ENCODE peak calls at places on chromosomes 13 and 19, in nine cellular contexts. One of them, this sample, is unnamed.

GRCh38 chr19:2426661-2427322 is 594 bp downstream of the TIMM13 start:
- DNase-seq in GM23338: peak
- DNase-seq in thoracic aorta: no peak
- DNase-seq in SJCRH30: peak
- DNase-seq in cardiac muscle cell: peak
- DNase-seq in breast epithelium: no peak
- DNase-seq in heart right ventricle: peak
- DNase-seq in PC-3: peak
- DNase-seq in Peyer's patch: peak
- DNase-seq in this sample: no peak

GRCh38 chr19:44625531-44626066 is 12.2 kb downstream of the IGSF23 start:
- DNase-seq in GM23338: no peak
- DNase-seq in breast epithelium: no peak
- DNase-seq in cardiac muscle cell: no peak
- DNase-seq in Peyer's patch: no peak
- DNase-seq in thoracic aorta: no peak
- DNase-seq in heart right ventricle: no peak
- DNase-seq in SJCRH30: peak
- DNase-seq in PC-3: peak
- DNase-seq in this sample: no peak

GRCh38 chr13:41137241-41137640 is 4.6 kb upstream of the KBTBD6 start:
- DNase-seq in PC-3: peak
- DNase-seq in GM23338: no peak
- DNase-seq in SJCRH30: no peak
- DNase-seq in heart right ventricle: no peak
- DNase-seq in cardiac muscle cell: no peak
- DNase-seq in thoracic aorta: no peak
- DNase-seq in breast epithelium: no peak
- DNase-seq in Peyer's patch: no peak
- DNase-seq in this sample: no peak

GRCh38 chr13:30074955-30075614 is 224.7 kb upstream of the UBL3 start:
- DNase-seq in heart right ventricle: no peak
- DNase-seq in GM23338: no peak
- DNase-seq in cardiac muscle cell: no peak
- DNase-seq in PC-3: no peak
- DNase-seq in breast epithelium: no peak
- DNase-seq in thoracic aorta: no peak
- DNase-seq in Peyer's patch: no peak
- DNase-seq in SJCRH30: no peak
- DNase-seq in this sample: no peak

GRCh38 chr19:12773571-12773970 is 1.8 kb downstream of the HOOK2 start:
- DNase-seq in SJCRH30: peak
- DNase-seq in breast epithelium: no peak
- DNase-seq in Peyer's patch: no peak
- DNase-seq in PC-3: peak
- DNase-seq in thoracic aorta: no peak
- DNase-seq in heart right ventricle: no peak
- DNase-seq in cardiac muscle cell: no peak
- DNase-seq in GM23338: no peak
- DNase-seq in this sample: no peak

GRCh38 chr19:50857366-50857765 is 2.7 kb downstream of the KLK3 start:
- DNase-seq in Peyer's patch: no peak
- DNase-seq in heart right ventricle: no peak
- DNase-seq in PC-3: no peak
- DNase-seq in breast epithelium: no peak
- DNase-seq in cardiac muscle cell: no peak
- DNase-seq in SJCRH30: no peak
- DNase-seq in thoracic aorta: no peak
- DNase-seq in GM23338: no peak
- DNase-seq in this sample: no peak

GRCh38 chr19:10760268-10760944 is 42.5 kb downstream of the DNM2 start:
- DNase-seq in heart right ventricle: no peak
- DNase-seq in breast epithelium: no peak
- DNase-seq in PC-3: peak
- DNase-seq in Peyer's patch: peak
- DNase-seq in GM23338: no peak
- DNase-seq in SJCRH30: no peak
- DNase-seq in thoracic aorta: no peak
- DNase-seq in cardiac muscle cell: peak
- DNase-seq in this sample: no peak

GRCh38 chr13:68940049-68940448 is 1167.6 kb upstream of the ATXN8OS start:
- DNase-seq in PC-3: no peak
- DNase-seq in SJCRH30: no peak
- DNase-seq in breast epithelium: no peak
- DNase-seq in thoracic aorta: no peak
- DNase-seq in heart right ventricle: no peak
- DNase-seq in cardiac muscle cell: peak
- DNase-seq in GM23338: peak
- DNase-seq in Peyer's patch: no peak
- DNase-seq in this sample: no peak

GRCh38 chr19:52635786-52636570 is 2.2 kb downstream of the ZNF83 start:
- DNase-seq in GM23338: no peak
- DNase-seq in heart right ventricle: no peak
- DNase-seq in thoracic aorta: no peak
- DNase-seq in breast epithelium: no peak
- DNase-seq in SJCRH30: no peak
- DNase-seq in Peyer's patch: no peak
- DNase-seq in PC-3: no peak
- DNase-seq in cardiac muscle cell: no peak
- DNase-seq in this sample: no peak

GRCh38 chr13:106401081-106401480 is 134.4 kb downstream of the EFNB2 start:
- DNase-seq in heart right ventricle: no peak
- DNase-seq in thoracic aorta: no peak
- DNase-seq in PC-3: no peak
- DNase-seq in GM23338: no peak
- DNase-seq in cardiac muscle cell: no peak
- DNase-seq in breast epithelium: no peak
- DNase-seq in SJCRH30: no peak
- DNase-seq in Peyer's patch: no peak
- DNase-seq in this sample: no peak

GRCh38 chr13:95533545-95534135 is 18.9 kb upstream of the CLDN10 start:
- DNase-seq in breast epithelium: no peak
- DNase-seq in SJCRH30: peak
- DNase-seq in GM23338: peak
- DNase-seq in Peyer's patch: peak
- DNase-seq in heart right ventricle: no peak
- DNase-seq in cardiac muscle cell: no peak
- DNase-seq in thoracic aorta: no peak
- DNase-seq in PC-3: no peak
- DNase-seq in this sample: no peak

GRCh38 chr19:51060336-51060735 is 4.6 kb downstream of the KLK13 start:
- DNase-seq in GM23338: no peak
- DNase-seq in PC-3: no peak
- DNase-seq in heart right ventricle: no peak
- DNase-seq in thoracic aorta: no peak
- DNase-seq in Peyer's patch: no peak
- DNase-seq in cardiac muscle cell: no peak
- DNase-seq in SJCRH30: no peak
- DNase-seq in breast epithelium: no peak
- DNase-seq in this sample: no peak

GRCh38 chr13:73633817-73634449 is 500.3 kb downstream of the KLF12 start:
- DNase-seq in breast epithelium: no peak
- DNase-seq in heart right ventricle: no peak
- DNase-seq in GM23338: peak
- DNase-seq in Peyer's patch: no peak
- DNase-seq in PC-3: no peak
- DNase-seq in SJCRH30: peak
- DNase-seq in cardiac muscle cell: no peak
- DNase-seq in thoracic aorta: no peak
- DNase-seq in this sample: no peak

GRCh38 chr13:64272681-64273080 is 2857.0 kb upstream of the PCDH20 start:
- DNase-seq in SJCRH30: no peak
- DNase-seq in thoracic aorta: no peak
- DNase-seq in breast epithelium: no peak
- DNase-seq in cardiac muscle cell: no peak
- DNase-seq in heart right ventricle: no peak
- DNase-seq in PC-3: no peak
- DNase-seq in Peyer's patch: no peak
- DNase-seq in GM23338: no peak
- DNase-seq in this sample: no peak

GRCh38 chr19:3784607-3785463 is 1.3 kb downstream of the MATK start:
- DNase-seq in GM23338: no peak
- DNase-seq in cardiac muscle cell: no peak
- DNase-seq in thoracic aorta: no peak
- DNase-seq in heart right ventricle: no peak
- DNase-seq in Peyer's patch: no peak
- DNase-seq in SJCRH30: no peak
- DNase-seq in PC-3: peak
- DNase-seq in breast epithelium: no peak
- DNase-seq in this sample: no peak

GRCh38 chr13:67283602-67284001 is 53.5 kb upstream of the PCDH9 start:
- DNase-seq in GM23338: no peak
- DNase-seq in heart right ventricle: no peak
- DNase-seq in PC-3: peak
- DNase-seq in breast epithelium: no peak
- DNase-seq in Peyer's patch: no peak
- DNase-seq in cardiac muscle cell: no peak
- DNase-seq in SJCRH30: no peak
- DNase-seq in thoracic aorta: no peak
- DNase-seq in this sample: no peak

GRCh38 chr13:89066868-89067466 is 1395.8 kb downstream of the SLITRK5 start:
- DNase-seq in GM23338: peak
- DNase-seq in cardiac muscle cell: peak
- DNase-seq in PC-3: peak
- DNase-seq in breast epithelium: no peak
- DNase-seq in heart right ventricle: no peak
- DNase-seq in Peyer's patch: no peak
- DNase-seq in thoracic aorta: no peak
- DNase-seq in SJCRH30: peak
- DNase-seq in this sample: no peak

GRCh38 chr13:109919715-109920375 is 133.5 kb upstream of the IRS2 start:
- DNase-seq in PC-3: peak
- DNase-seq in GM23338: no peak
- DNase-seq in Peyer's patch: no peak
- DNase-seq in heart right ventricle: no peak
- DNase-seq in cardiac muscle cell: no peak
- DNase-seq in SJCRH30: no peak
- DNase-seq in thoracic aorta: no peak
- DNase-seq in breast epithelium: no peak
- DNase-seq in this sample: no peak

GRCh38 chr19:13095934-13096890 is 6.4 kb downstream of the LYL1 start:
- DNase-seq in GM23338: peak
- DNase-seq in heart right ventricle: peak
- DNase-seq in breast epithelium: no peak
- DNase-seq in thoracic aorta: no peak
- DNase-seq in PC-3: peak
- DNase-seq in SJCRH30: no peak
- DNase-seq in cardiac muscle cell: peak
- DNase-seq in Peyer's patch: no peak
- DNase-seq in this sample: no peak

GRCh38 chr13:43269037-43269476 is 245.7 kb downstream of the DNAJC15 start:
- DNase-seq in cardiac muscle cell: peak
- DNase-seq in SJCRH30: no peak
- DNase-seq in Peyer's patch: no peak
- DNase-seq in heart right ventricle: no peak
- DNase-seq in GM23338: no peak
- DNase-seq in PC-3: peak
- DNase-seq in breast epithelium: no peak
- DNase-seq in thoracic aorta: no peak
- DNase-seq in this sample: no peak

GRCh38 chr13:98648676-98649075 is 71.8 kb upstream of the STK24 start:
- DNase-seq in breast epithelium: no peak
- DNase-seq in PC-3: peak
- DNase-seq in cardiac muscle cell: no peak
- DNase-seq in GM23338: no peak
- DNase-seq in heart right ventricle: no peak
- DNase-seq in thoracic aorta: no peak
- DNase-seq in SJCRH30: no peak
- DNase-seq in Peyer's patch: no peak
- DNase-seq in this sample: no peak

GRCh38 chr13:95781016-95781415 is 104.1 kb downstream of the DNAJC3 start:
- DNase-seq in breast epithelium: no peak
- DNase-seq in thoracic aorta: no peak
- DNase-seq in Peyer's patch: no peak
- DNase-seq in cardiac muscle cell: no peak
- DNase-seq in SJCRH30: no peak
- DNase-seq in PC-3: no peak
- DNase-seq in GM23338: no peak
- DNase-seq in heart right ventricle: no peak
- DNase-seq in this sample: no peak

GRCh38 chr13:28494537-28494860 is 429 bp downstream of the FLT1 start:
- DNase-seq in SJCRH30: no peak
- DNase-seq in cardiac muscle cell: no peak
- DNase-seq in GM23338: no peak
- DNase-seq in thoracic aorta: no peak
- DNase-seq in breast epithelium: no peak
- DNase-seq in Peyer's patch: no peak
- DNase-seq in PC-3: no peak
- DNase-seq in heart right ventricle: no peak
- DNase-seq in this sample: no peak
- H3K27ac ChIP-seq in SJCRH30: no peak
- H3K27ac ChIP-seq in cardiac muscle cell: no peak
- H3K27ac ChIP-seq in GM23338: no peak
- H3K27ac ChIP-seq in thoracic aorta: no peak
- H3K27ac ChIP-seq in breast epithelium: peak
- H3K27ac ChIP-seq in Peyer's patch: peak
- H3K27ac ChIP-seq in PC-3: no peak
- H3K27ac ChIP-seq in heart right ventricle: peak
- H3K27ac ChIP-seq in this sample: no peak

GRCh38 chr13:53123536-53123935 is 94.9 kb downstream of the OLFM4 start:
- DNase-seq in PC-3: no peak
- DNase-seq in SJCRH30: no peak
- DNase-seq in cardiac muscle cell: no peak
- DNase-seq in thoracic aorta: no peak
- DNase-seq in GM23338: no peak
- DNase-seq in heart right ventricle: no peak
- DNase-seq in Peyer's patch: no peak
- DNase-seq in breast epithelium: no peak
- DNase-seq in this sample: no peak
- H3K27ac ChIP-seq in PC-3: no peak
- H3K27ac ChIP-seq in SJCRH30: no peak
- H3K27ac ChIP-seq in cardiac muscle cell: no peak
- H3K27ac ChIP-seq in thoracic aorta: no peak
- H3K27ac ChIP-seq in GM23338: no peak
- H3K27ac ChIP-seq in heart right ventricle: no peak
- H3K27ac ChIP-seq in Peyer's patch: no peak
- H3K27ac ChIP-seq in breast epithelium: no peak
- H3K27ac ChIP-seq in this sample: no peak

DNA sequence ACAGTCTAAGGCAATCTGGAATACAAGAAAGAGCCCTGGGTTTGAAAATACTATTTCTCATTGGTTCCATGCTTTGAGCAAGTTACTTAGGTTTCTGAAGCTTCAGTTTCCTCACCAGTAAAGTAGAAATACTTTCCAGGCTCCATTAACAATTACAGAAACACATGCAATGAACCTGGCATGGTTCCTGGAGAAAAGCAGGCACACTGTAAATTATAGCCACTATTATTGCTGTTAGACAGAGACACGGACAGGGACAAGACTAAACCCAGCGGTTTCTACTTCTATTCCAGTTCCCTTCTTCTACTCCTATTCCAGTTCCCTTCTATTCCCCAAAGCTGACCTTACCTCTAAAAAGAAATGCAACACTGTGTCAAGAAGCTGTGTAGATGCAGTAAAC is 41.2 kb downstream of the MIPEP start:
- DNase-seq in GM23338: no peak
- DNase-seq in breast epithelium: no peak
- DNase-seq in cardiac muscle cell: no peak
- DNase-seq in Peyer's patch: no peak
- DNase-seq in SJCRH30: no peak
- DNase-seq in thoracic aorta: no peak
- DNase-seq in heart right ventricle: no peak
- DNase-seq in PC-3: no peak
- DNase-seq in this sample: no peak
- H3K27ac ChIP-seq in GM23338: no peak
- H3K27ac ChIP-seq in breast epithelium: no peak
- H3K27ac ChIP-seq in cardiac muscle cell: no peak
- H3K27ac ChIP-seq in Peyer's patch: no peak
- H3K27ac ChIP-seq in SJCRH30: no peak
- H3K27ac ChIP-seq in thoracic aorta: no peak
- H3K27ac ChIP-seq in heart right ventricle: no peak
- H3K27ac ChIP-seq in PC-3: no peak
- H3K27ac ChIP-seq in this sample: no peak

GRCh38 chr13:100657881-100658315 is 16.7 kb downstream of the TMTC4 start:
- DNase-seq in thoracic aorta: no peak
- DNase-seq in SJCRH30: no peak
- DNase-seq in PC-3: no peak
- DNase-seq in GM23338: no peak
- DNase-seq in heart right ventricle: no peak
- DNase-seq in breast epithelium: no peak
- DNase-seq in Peyer's patch: no peak
- DNase-seq in cardiac muscle cell: no peak
- DNase-seq in this sample: peak
- H3K27ac ChIP-seq in thoracic aorta: no peak
- H3K27ac ChIP-seq in SJCRH30: no peak
- H3K27ac ChIP-seq in PC-3: no peak
- H3K27ac ChIP-seq in GM23338: no peak
- H3K27ac ChIP-seq in heart right ventricle: no peak
- H3K27ac ChIP-seq in breast epithelium: no peak
- H3K27ac ChIP-seq in Peyer's patch: no peak
- H3K27ac ChIP-seq in cardiac muscle cell: no peak
- H3K27ac ChIP-seq in this sample: peak

This sample was measured in substantia nigra.